ENCODE peak calls at places on chromosome 21, in ten cellular contexts. O is RCC 7860; Z is islet precursor cell; L is WTC11; H is HEK293T; A is CD4-positive, alpha-beta memory T cell; M is stimulated activated CD4-positive, alpha-beta T cell treated with anti-CD3 and anti-CD28 coated beads, Interleukin-15, amount 100 ng/mL, for 24 hours; P is NCI-H2081; W is HCEC 1CT; I is MM.1S. G is an unnamed sample.

GRCh38 chr21:29613021-29613420 is 314.3 kb downstream of the BACH1 start:
- DNase-seq in A (no peak), P (no peak), L (no peak), W (no peak), O (no peak), H (no peak), Z (no peak), I (no peak), M (no peak), G (no peak)

GRCh38 chr21:45997205-45997494 is 15.6 kb downstream of the COL6A1 start:
- DNase-seq in P (no peak), W (no peak), I (no peak), L (no peak), M (no peak), Z (peak), O (no peak), H (no peak), A (no peak), G (no peak)

GRCh38 chr21:45741691-45742090 is 98.2 kb downstream of the PCBP3 start:
- DNase-seq in Z (peak), P (no peak), H (no peak), A (no peak), L (no peak), M (peak), W (no peak), I (no peak), O (no peak), G (no peak)

GRCh38 chr21:42974832-42975820 is 764 bp downstream of the PKNOX1 start:
- DNase-seq in I (peak), W (peak), M (peak), A (peak), O (peak), Z (peak), L (peak), P (peak), H (peak), G (peak)

GRCh38 chr21:25871566-25871965 is 136.8 kb downstream of the GABPA start:
- DNase-seq in A (no peak), L (peak), O (no peak), Z (no peak), M (peak), H (no peak), I (no peak), W (no peak), P (no peak), G (peak)

GRCh38 chr21:39675595-39675994 is 62.9 kb downstream of the B3GALT5 start:
- DNase-seq in L (peak), A (no peak), W (no peak), I (peak), Z (no peak), O (no peak), M (no peak), H (no peak), P (no peak), G (no peak)

GRCh38 chr21:40120944-40121575 is 253.8 kb downstream of the PCP4 start:
- DNase-seq in H (no peak), A (no peak), P (peak), W (no peak), L (no peak), I (peak), Z (no peak), O (peak), M (no peak), G (no peak)

GRCh38 chr21:42293649-42294272 is 21.4 kb downstream of the TFF3 start:
- DNase-seq in A (no peak), P (no peak), W (no peak), Z (no peak), M (no peak), I (no peak), L (peak), H (no peak), O (no peak), G (no peak)

GRCh38 chr21:35427320-35428040 is 378.4 kb upstream of the RUNX1 start:
- DNase-seq in M (no peak), P (no peak), I (no peak), Z (no peak), A (no peak), H (no peak), W (no peak), O (no peak), L (no peak), G (no peak)

GRCh38 chr21:14243877-14244276 is 27.9 kb downstream of the RBM11 start:
- DNase-seq in L (no peak), I (no peak), H (no peak), A (no peak), Z (no peak), O (no peak), M (no peak), W (no peak), P (no peak), G (no peak)